ENCODE peak calls at places on chromosome 16, in four cellular contexts. Q is heart left ventricle; O is NCI-H1048; X is CD8-positive, alpha-beta T cell. D is an unnamed sample.

GRCh38 chr16:87696796-87697195 is 69.0 kb downstream of the KLHDC4 start:
- DNase-seq in O (no peak), X (no peak), Q (no peak), D (no peak)

GRCh38 chr16:963913-964695 is 6.7 kb downstream of the LMF1 start:
- DNase-seq in X (no peak), O (no peak), Q (peak), D (no peak)

GRCh38 chr16:8550728-8551387 is 39.5 kb downstream of the TMEM114 start:
- DNase-seq in X (no peak), Q (no peak), O (no peak), D (no peak)

GRCh38 chr16:11329891-11330290 is 15.4 kb upstream of the RMI2 start:
- DNase-seq in X (no peak), O (no peak), Q (no peak), D (no peak)

GRCh38 chr16:10868562-10869469 is 8.2 kb upstream of the CIITA start:
- DNase-seq in X (no peak), Q (peak), O (no peak), D (no peak)

GRCh38 chr16:17448640-17449638 is 21.8 kb downstream of the XYLT1 start:
- DNase-seq in Q (peak), X (no peak), O (no peak), D (no peak)

GRCh38 chr16:21646721-21647561 is 5.5 kb downstream of the IGSF6 start:
- DNase-seq in X (peak), Q (no peak), O (no peak), D (no peak)

GRCh38 chr16:11152677-11153321 is 103.2 kb downstream of the SOCS1 start:
- DNase-seq in X (no peak), Q (no peak), O (no peak), D (no peak)

GRCh38 chr16:28543072-28543471 is 4.3 kb upstream of the NUPR1 start:
- DNase-seq in Q (no peak), X (no peak), O (no peak), D (no peak)

GRCh38 chr16:68345351-68345810 is 34.6 kb downstream of the PRMT7 start:
- DNase-seq in Q (peak), O (no peak), X (no peak), D (no peak)

GRCh38 chr16:85402910-85403692 is 210.0 kb upstream of the GSE1 start:
- DNase-seq in O (no peak), Q (peak), X (no peak), D (peak)